ENCODE peak calls at places on chromosomes 11 and 22, in five cellular contexts. One of them, this sample, is unnamed.

GRCh38 chr22:41302016-41302767 is 867 bp downstream of the ZC3H7B start:
- DNase-seq in heart left ventricle: peak
- DNase-seq in GF-D8: no peak
- DNase-seq in thoracic aorta: no peak
- DNase-seq in retina: peak
- DNase-seq in this sample: peak

GRCh38 chr22:44620841-44621382 is 81.1 kb upstream of the PRR5 start:
- DNase-seq in heart left ventricle: no peak
- DNase-seq in thoracic aorta: no peak
- DNase-seq in retina: no peak
- DNase-seq in GF-D8: no peak
- DNase-seq in this sample: no peak

GRCh38 chr11:72235351-72236057 is 8.5 kb downstream of the PHOX2A start:
- DNase-seq in retina: no peak
- DNase-seq in GF-D8: no peak
- DNase-seq in heart left ventricle: no peak
- DNase-seq in thoracic aorta: no peak
- DNase-seq in this sample: no peak

GRCh38 chr22:43901976-43902643 is 10.3 kb upstream of the PNPLA5 start:
- DNase-seq in heart left ventricle: no peak
- DNase-seq in retina: no peak
- DNase-seq in GF-D8: no peak
- DNase-seq in thoracic aorta: no peak
- DNase-seq in this sample: no peak

GRCh38 chr22:29300807-29301601 is 5.4 kb upstream of the GAS2L1 start:
- DNase-seq in GF-D8: no peak
- DNase-seq in thoracic aorta: no peak
- DNase-seq in heart left ventricle: no peak
- DNase-seq in retina: peak
- DNase-seq in this sample: no peak

GRCh38 chr11:96279421-96280290 is 63.3 kb downstream of the MAML2 start:
- DNase-seq in thoracic aorta: no peak
- DNase-seq in heart left ventricle: no peak
- DNase-seq in retina: no peak
- DNase-seq in GF-D8: no peak
- DNase-seq in this sample: no peak

GRCh38 chr11:108618529-108618928 is 25.0 kb upstream of the EXPH5 start:
- DNase-seq in retina: no peak
- DNase-seq in GF-D8: no peak
- DNase-seq in heart left ventricle: no peak
- DNase-seq in thoracic aorta: no peak
- DNase-seq in this sample: no peak

GRCh38 chr11:110077866-110078325 is 15.3 kb upstream of the ZC3H12C start:
- DNase-seq in thoracic aorta: no peak
- DNase-seq in GF-D8: no peak
- DNase-seq in retina: peak
- DNase-seq in heart left ventricle: no peak
- DNase-seq in this sample: no peak

GRCh38 chr11:88250566-88251080 is 75.4 kb upstream of the RAB38 start:
- DNase-seq in GF-D8: no peak
- DNase-seq in heart left ventricle: no peak
- DNase-seq in retina: peak
- DNase-seq in thoracic aorta: no peak
- DNase-seq in this sample: no peak

GRCh38 chr11:69127884-69128283 is 27.9 kb upstream of the SMIM38 start:
- DNase-seq in thoracic aorta: no peak
- DNase-seq in heart left ventricle: no peak
- DNase-seq in GF-D8: no peak
- DNase-seq in retina: no peak
- DNase-seq in this sample: no peak

GRCh38 chr11:64935634-64936081 is at the start of gene GPHA2:
- DNase-seq in thoracic aorta: no peak
- DNase-seq in GF-D8: no peak
- DNase-seq in retina: no peak
- DNase-seq in heart left ventricle: no peak
- DNase-seq in this sample: no peak

GRCh38 chr11:108854366-108854765 is 189.5 kb downstream of the DDX10 start:
- DNase-seq in heart left ventricle: no peak
- DNase-seq in GF-D8: no peak
- DNase-seq in retina: no peak
- DNase-seq in thoracic aorta: no peak
- DNase-seq in this sample: no peak

GRCh38 chr11:88337342-88338222 is at the start of gene CTSC:
- DNase-seq in GF-D8: peak
- DNase-seq in heart left ventricle: peak
- DNase-seq in thoracic aorta: peak
- DNase-seq in retina: peak
- DNase-seq in this sample: peak

GRCh38 chr11:63686912-63687311 is 5.6 kb downstream of the RTN3 start:
- DNase-seq in thoracic aorta: no peak
- DNase-seq in retina: no peak
- DNase-seq in GF-D8: no peak
- DNase-seq in heart left ventricle: no peak
- DNase-seq in this sample: no peak

This sample was measured in left ventricle myocardium superior.